ENCODE peak calls at places on chromosomes 1 and 21, in ten cellular contexts. Q is skeletal muscle cell; E is HCT116; L is HT-29; V is CD8-positive, alpha-beta T cell; S is mesenchymal stem cell; G is posterior cingulate gyrus; C is epithelial cell of esophagus; T is activated CD4-positive, alpha-beta T cell treated with anti-CD3 and anti-CD28 coated beads, Interleukin-2, amount 10 ng/mL, durations not matched to agents 7 days and 5 days; F is anterior cingulate cortex. W is an unnamed sample.

GRCh38 chr1:163388970-163389369 is 67.2 kb downstream of the NUF2 start:
- DNase-seq in G (no peak), L (no peak), Q (no peak), F (no peak), V (no peak), E (no peak), S (no peak), C (no peak), T (no peak), W (no peak)

GRCh38 chr1:198472123-198472522 is 68.4 kb downstream of the ATP6V1G3 start:
- DNase-seq in G (no peak), T (no peak), V (no peak), S (no peak), C (no peak), L (no peak), F (no peak), Q (no peak), E (no peak), W (no peak)

GRCh38 chr1:184479435-184480202 is 92.8 kb downstream of the C1orf21 start:
- DNase-seq in C (no peak), E (no peak), T (no peak), V (no peak), G (no peak), L (no peak), F (no peak), S (no peak), Q (no peak), W (no peak)

GRCh38 chr1:222455188-222455879 is 92.6 kb downstream of the HHIPL2 start:
- DNase-seq in Q (peak), T (peak), E (peak), V (peak), C (peak), F (peak), L (peak), S (peak), G (peak), W (peak)

GRCh38 chr1:154810571-154810970 is 59.5 kb downstream of the KCNN3 start:
- DNase-seq in Q (no peak), E (no peak), F (no peak), T (no peak), V (no peak), C (peak), G (no peak), S (no peak), L (no peak), W (no peak)

GRCh38 chr1:24870551-24871195 is 59.4 kb downstream of the RUNX3 start:
- DNase-seq in L (no peak), E (no peak), C (no peak), V (peak), G (no peak), Q (no peak), T (no peak), F (no peak), S (no peak), W (no peak)

GRCh38 chr1:29413661-29414060 is 177.3 kb downstream of the PTPRU start:
- DNase-seq in C (no peak), E (no peak), L (no peak), Q (no peak), G (no peak), S (no peak), T (no peak), F (no peak), V (no peak), W (no peak)

GRCh38 chr21:46472246-46472645 is 13.6 kb downstream of the DIP2A start:
- DNase-seq in L (no peak), E (no peak), Q (no peak), F (no peak), V (no peak), T (no peak), G (no peak), S (peak), C (no peak), W (no peak)

GRCh38 chr1:160236806-160237205 is 25.5 kb downstream of the DCAF8 start:
- DNase-seq in S (no peak), L (no peak), G (no peak), V (no peak), T (no peak), Q (no peak), F (no peak), C (no peak), E (no peak), W (no peak)

GRCh38 chr1:168116327-168116799 is 20.4 kb downstream of the GPR161 start:
- DNase-seq in C (peak), E (no peak), V (no peak), S (no peak), G (no peak), Q (no peak), F (no peak), L (no peak), T (no peak), W (no peak)

GRCh38 chr1:8203056-8203455 is 114.9 kb upstream of the SLC45A1 start:
- DNase-seq in F (no peak), G (no peak), E (no peak), C (no peak), S (no peak), V (no peak), L (no peak), T (no peak), Q (no peak), W (no peak)

GRCh38 chr1:183685112-183685713 is 32.1 kb upstream of the APOBEC4 start:
- DNase-seq in G (no peak), E (peak), S (peak), L (peak), C (peak), F (no peak), T (peak), Q (no peak), V (no peak), W (no peak)

GRCh38 chr1:92708368-92708950 is 76.4 kb downstream of the EVI5 start:
- DNase-seq in L (no peak), F (no peak), S (peak), C (no peak), Q (no peak), T (no peak), G (no peak), E (no peak), V (no peak), W (no peak)

W was measured in AG09309.